ENCODE peak calls at places on chromosomes 11 and 22, in five cellular contexts. One of them, this sample, is unnamed. For H3K9me3, the result is how much of the 10 kb centered on the place peaks cover.

GRCh38 chr11:119684361-119685072 is 44.5 kb downstream of the NECTIN1 start:
- DNase-seq in esophagus squamous epithelium: no peak
- DNase-seq in body of pancreas: peak
- DNase-seq in CD8-positive, alpha-beta memory T cell: no peak
- DNase-seq in HAP-1: no peak
- DNase-seq in this sample: no peak

GRCh38 chr22:23248583-23248982 is 68.3 kb downstream of the BCR start:
- DNase-seq in esophagus squamous epithelium: no peak
- DNase-seq in body of pancreas: peak
- DNase-seq in CD8-positive, alpha-beta memory T cell: no peak
- DNase-seq in HAP-1: no peak
- DNase-seq in this sample: no peak

GRCh38 chr11:77232242-77232641 is 69.2 kb downstream of the GDPD4 start:
- DNase-seq in esophagus squamous epithelium: no peak
- DNase-seq in body of pancreas: no peak
- DNase-seq in CD8-positive, alpha-beta memory T cell: no peak
- DNase-seq in HAP-1: no peak
- DNase-seq in this sample: no peak

GRCh38 chr11:102446606-102447005 is 6.0 kb downstream of the TMEM123 start:
- DNase-seq in esophagus squamous epithelium: no peak
- DNase-seq in body of pancreas: no peak
- DNase-seq in CD8-positive, alpha-beta memory T cell: no peak
- DNase-seq in HAP-1: no peak
- DNase-seq in this sample: no peak

GRCh38 chr22:27719535-27720227 is 81.9 kb downstream of the MN1 start:
- DNase-seq in esophagus squamous epithelium: no peak
- DNase-seq in body of pancreas: no peak
- DNase-seq in CD8-positive, alpha-beta memory T cell: no peak
- DNase-seq in HAP-1: peak
- DNase-seq in this sample: no peak

GRCh38 chr11:73480677-73481076 is 104.5 kb downstream of the RELT start:
- DNase-seq in esophagus squamous epithelium: no peak
- DNase-seq in body of pancreas: no peak
- DNase-seq in CD8-positive, alpha-beta memory T cell: no peak
- DNase-seq in HAP-1: no peak
- DNase-seq in this sample: no peak

GRCh38 chr22:44618400-44618799 is 83.6 kb upstream of the PRR5 start:
- DNase-seq in esophagus squamous epithelium: no peak
- DNase-seq in body of pancreas: no peak
- DNase-seq in CD8-positive, alpha-beta memory T cell: no peak
- DNase-seq in HAP-1: no peak
- DNase-seq in this sample: no peak

GRCh38 chr11:101555366-101555765 is 28.4 kb downstream of the TRPC6 start:
- DNase-seq in esophagus squamous epithelium: no peak
- DNase-seq in body of pancreas: no peak
- DNase-seq in CD8-positive, alpha-beta memory T cell: no peak
- DNase-seq in HAP-1: no peak
- DNase-seq in this sample: no peak

GRCh38 chr11:50032574-50032973 is at the start of gene OR4C45:
- DNase-seq in esophagus squamous epithelium: no peak
- DNase-seq in body of pancreas: no peak
- DNase-seq in CD8-positive, alpha-beta memory T cell: no peak
- DNase-seq in HAP-1: no peak
- DNase-seq in this sample: no peak
- H3K9me3 ChIP-seq in esophagus squamous epithelium: under half
- H3K9me3 ChIP-seq in body of pancreas: under half
- H3K9me3 ChIP-seq in CD8-positive, alpha-beta memory T cell: under half
- H3K9me3 ChIP-seq in HAP-1: under half
- H3K9me3 ChIP-seq in this sample: under half

DNA sequence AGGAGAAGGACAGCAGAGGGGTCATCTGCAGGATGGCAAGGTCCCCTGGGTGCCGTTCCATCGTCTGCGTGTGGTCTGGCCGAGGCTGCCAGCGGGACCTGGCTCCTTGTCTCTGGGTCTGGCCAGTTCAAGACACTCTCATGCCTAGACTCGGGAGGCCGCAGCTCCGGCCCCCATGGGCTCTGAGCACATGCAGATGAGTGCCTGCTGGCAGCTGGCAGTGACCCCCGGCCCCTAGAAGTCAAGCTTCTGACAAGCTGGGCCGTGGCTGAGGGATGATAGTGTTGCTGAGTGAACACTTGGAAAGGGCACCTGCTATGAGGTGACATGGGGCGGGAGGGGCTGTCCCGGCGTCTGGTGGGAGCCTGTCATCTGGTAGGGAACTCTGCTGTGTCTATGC is 1180.6 kb downstream of the BRD1 start:
- DNase-seq in esophagus squamous epithelium: no peak
- DNase-seq in body of pancreas: no peak
- DNase-seq in CD8-positive, alpha-beta memory T cell: no peak
- DNase-seq in HAP-1: no peak
- DNase-seq in this sample: no peak
- H3K9me3 ChIP-seq in esophagus squamous epithelium: under half
- H3K9me3 ChIP-seq in body of pancreas: under half
- H3K9me3 ChIP-seq in CD8-positive, alpha-beta memory T cell: under half
- H3K9me3 ChIP-seq in HAP-1: under half
- H3K9me3 ChIP-seq in this sample: under half

GRCh38 chr22:49525776-49526535 is 301.7 kb downstream of the BRD1 start:
- DNase-seq in esophagus squamous epithelium: no peak
- DNase-seq in body of pancreas: no peak
- DNase-seq in CD8-positive, alpha-beta memory T cell: no peak
- DNase-seq in HAP-1: no peak
- DNase-seq in this sample: no peak
- H3K9me3 ChIP-seq in esophagus squamous epithelium: under half
- H3K9me3 ChIP-seq in body of pancreas: under half
- H3K9me3 ChIP-seq in CD8-positive, alpha-beta memory T cell: under half
- H3K9me3 ChIP-seq in HAP-1: under half
- H3K9me3 ChIP-seq in this sample: under half

GRCh38 chr11:75518771-75519653 is 6.7 kb downstream of the GDPD5 start:
- DNase-seq in esophagus squamous epithelium: no peak
- DNase-seq in body of pancreas: no peak
- DNase-seq in CD8-positive, alpha-beta memory T cell: no peak
- DNase-seq in HAP-1: no peak
- DNase-seq in this sample: no peak

GRCh38 chr11:75514596-75514995 is 11.1 kb downstream of the GDPD5 start:
- DNase-seq in esophagus squamous epithelium: no peak
- DNase-seq in body of pancreas: no peak
- DNase-seq in CD8-positive, alpha-beta memory T cell: no peak
- DNase-seq in HAP-1: no peak
- DNase-seq in this sample: no peak

GRCh38 chr11:75518204-75518549 is 7.6 kb downstream of the GDPD5 start:
- DNase-seq in esophagus squamous epithelium: no peak
- DNase-seq in body of pancreas: no peak
- DNase-seq in CD8-positive, alpha-beta memory T cell: no peak
- DNase-seq in HAP-1: no peak
- DNase-seq in this sample: no peak

GRCh38 chr11:75516886-75517285 is 8.9 kb downstream of the GDPD5 start:
- DNase-seq in esophagus squamous epithelium: no peak
- DNase-seq in body of pancreas: no peak
- DNase-seq in CD8-positive, alpha-beta memory T cell: no peak
- DNase-seq in HAP-1: no peak
- DNase-seq in this sample: no peak

DNA sequence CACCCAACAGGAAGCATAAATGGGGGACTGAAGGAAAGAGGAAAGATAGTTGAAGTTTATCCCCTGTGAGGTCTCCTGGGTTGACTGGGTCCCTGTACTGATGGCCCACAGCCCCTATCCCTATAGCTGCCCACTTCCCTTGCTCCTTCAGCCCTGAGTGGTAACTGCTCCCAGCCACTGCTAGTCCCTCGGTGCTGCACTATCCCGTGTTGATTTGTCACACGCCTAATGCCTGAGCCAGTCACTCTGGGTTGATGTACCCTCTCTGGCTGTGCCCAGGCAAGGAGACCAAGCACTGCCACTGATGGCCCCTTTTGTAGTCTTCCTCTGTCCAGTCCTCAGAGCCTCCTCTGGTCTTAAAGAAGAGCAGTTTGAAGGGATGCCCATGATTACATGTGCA is 9.6 kb downstream of the GDPD5 start:
- DNase-seq in esophagus squamous epithelium: no peak
- DNase-seq in body of pancreas: no peak
- DNase-seq in CD8-positive, alpha-beta memory T cell: no peak
- DNase-seq in HAP-1: no peak
- DNase-seq in this sample: no peak
- H3K9me3 ChIP-seq in esophagus squamous epithelium: under half
- H3K9me3 ChIP-seq in body of pancreas: under half
- H3K9me3 ChIP-seq in CD8-positive, alpha-beta memory T cell: under half
- H3K9me3 ChIP-seq in HAP-1: under half
- H3K9me3 ChIP-seq in this sample: under half

GRCh38 chr11:17369094-17369493 is 17.5 kb downstream of the NCR3LG1 start:
- DNase-seq in esophagus squamous epithelium: no peak
- DNase-seq in body of pancreas: no peak
- DNase-seq in CD8-positive, alpha-beta memory T cell: no peak
- DNase-seq in HAP-1: no peak
- DNase-seq in this sample: no peak
- H3K9me3 ChIP-seq in esophagus squamous epithelium: half or more
- H3K9me3 ChIP-seq in body of pancreas: under half
- H3K9me3 ChIP-seq in CD8-positive, alpha-beta memory T cell: under half
- H3K9me3 ChIP-seq in HAP-1: under half
- H3K9me3 ChIP-seq in this sample: under half

GRCh38 chr11:110522456-110522855 is 92.7 kb downstream of the FDX1 start:
- DNase-seq in esophagus squamous epithelium: no peak
- DNase-seq in body of pancreas: no peak
- DNase-seq in CD8-positive, alpha-beta memory T cell: no peak
- DNase-seq in HAP-1: no peak
- DNase-seq in this sample: no peak
- H3K9me3 ChIP-seq in esophagus squamous epithelium: under half
- H3K9me3 ChIP-seq in body of pancreas: under half
- H3K9me3 ChIP-seq in CD8-positive, alpha-beta memory T cell: under half
- H3K9me3 ChIP-seq in HAP-1: under half
- H3K9me3 ChIP-seq in this sample: under half

GRCh38 chr11:2653930-2654739 is 45.7 kb downstream of the KCNQ1OT1 start:
- DNase-seq in esophagus squamous epithelium: no peak
- DNase-seq in body of pancreas: no peak
- DNase-seq in CD8-positive, alpha-beta memory T cell: no peak
- DNase-seq in HAP-1: no peak
- DNase-seq in this sample: no peak

GRCh38 chr11:2655834-2656622 is 43.8 kb downstream of the KCNQ1OT1 start:
- DNase-seq in esophagus squamous epithelium: no peak
- DNase-seq in body of pancreas: peak
- DNase-seq in CD8-positive, alpha-beta memory T cell: no peak
- DNase-seq in HAP-1: no peak
- DNase-seq in this sample: no peak

GRCh38 chr11:2656859-2657258 is 42.9 kb downstream of the KCNQ1OT1 start:
- DNase-seq in esophagus squamous epithelium: no peak
- DNase-seq in body of pancreas: no peak
- DNase-seq in CD8-positive, alpha-beta memory T cell: no peak
- DNase-seq in HAP-1: no peak
- DNase-seq in this sample: no peak

GRCh38 chr11:2652857-2653643 is 46.7 kb downstream of the KCNQ1OT1 start:
- DNase-seq in esophagus squamous epithelium: no peak
- DNase-seq in body of pancreas: no peak
- DNase-seq in CD8-positive, alpha-beta memory T cell: no peak
- DNase-seq in HAP-1: no peak
- DNase-seq in this sample: no peak

GRCh38 chr11:2655320-2655719 is 44.5 kb downstream of the KCNQ1OT1 start:
- DNase-seq in esophagus squamous epithelium: no peak
- DNase-seq in body of pancreas: no peak
- DNase-seq in CD8-positive, alpha-beta memory T cell: no peak
- DNase-seq in HAP-1: no peak
- DNase-seq in this sample: no peak
- H3K9me3 ChIP-seq in esophagus squamous epithelium: under half
- H3K9me3 ChIP-seq in body of pancreas: under half
- H3K9me3 ChIP-seq in CD8-positive, alpha-beta memory T cell: under half
- H3K9me3 ChIP-seq in HAP-1: under half
- H3K9me3 ChIP-seq in this sample: under half

GRCh38 chr11:125797641-125798040 is 9.7 kb downstream of the PATE3 start:
- DNase-seq in esophagus squamous epithelium: no peak
- DNase-seq in body of pancreas: no peak
- DNase-seq in CD8-positive, alpha-beta memory T cell: no peak
- DNase-seq in HAP-1: no peak
- DNase-seq in this sample: no peak
- H3K9me3 ChIP-seq in esophagus squamous epithelium: under half
- H3K9me3 ChIP-seq in body of pancreas: under half
- H3K9me3 ChIP-seq in CD8-positive, alpha-beta memory T cell: under half
- H3K9me3 ChIP-seq in HAP-1: under half
- H3K9me3 ChIP-seq in this sample: under half

DNA sequence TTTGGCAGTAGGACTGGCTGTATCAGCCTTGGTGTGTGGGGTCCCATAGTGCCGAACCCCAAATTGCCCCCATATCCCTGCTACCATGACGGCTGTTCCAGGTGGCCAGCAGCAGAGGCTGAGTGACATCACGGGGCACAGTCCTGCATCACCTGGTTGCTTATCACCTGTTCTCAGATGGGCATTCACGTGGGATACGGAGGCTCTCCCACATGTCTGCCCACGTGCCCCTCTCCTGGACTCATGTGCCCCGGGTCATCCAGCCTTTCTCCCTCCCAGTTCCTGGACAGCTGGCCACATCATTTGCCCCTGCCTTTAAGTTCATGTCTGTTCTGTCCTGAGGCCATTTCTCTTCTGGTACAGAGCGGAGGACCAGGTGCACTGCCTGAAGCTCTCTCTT is 431.0 kb upstream of the B3GAT1 start:
- DNase-seq in esophagus squamous epithelium: no peak
- DNase-seq in body of pancreas: no peak
- DNase-seq in CD8-positive, alpha-beta memory T cell: no peak
- DNase-seq in HAP-1: no peak
- DNase-seq in this sample: no peak
- H3K9me3 ChIP-seq in esophagus squamous epithelium: under half
- H3K9me3 ChIP-seq in body of pancreas: under half
- H3K9me3 ChIP-seq in CD8-positive, alpha-beta memory T cell: under half
- H3K9me3 ChIP-seq in HAP-1: under half
- H3K9me3 ChIP-seq in this sample: under half

This sample was measured in CD4-positive, alpha-beta T cell.